ENCODE peak calls at places on chromosomes 12 and 14, in five cellular contexts. D is AG10803, O is Daoy, Q is kidney tubule cell, F is cerebellum. W is an unnamed sample.
A peak's percentile ranks its signal among the peaks of the same experiment; 100 is the strongest.

GRCh38 chr12:25433581-25434325 is 119.3 kb downstream of the LMNTD1 start:
- DNase-seq in Q (peak; percentile 9), F (no peak), D (no peak), O (peak; percentile 46), W (peak; percentile 80)

GRCh38 chr14:34423445-34423844 is 38.6 kb downstream of the SPTSSA start:
- DNase-seq in D (no peak), O (no peak), Q (no peak), F (no peak), W (no peak)

GRCh38 chr14:104504172-104504735 is 75.3 kb upstream of the C14orf180 start:
- DNase-seq in O (no peak), D (no peak), Q (no peak), F (no peak), W (no peak)

GRCh38 chr12:58530421-58531067 is 389.8 kb downstream of the LRIG3 start:
- DNase-seq in Q (peak; percentile 26), D (peak; percentile 86), F (no peak), O (peak; percentile 25), W (no peak)

GRCh38 chr14:94521375-94522114 is 12.3 kb upstream of the SERPINA12 start:
- DNase-seq in F (no peak), D (no peak), Q (no peak), O (no peak), W (no peak)

GRCh38 chr12:21911832-21912231 is 29.4 kb downstream of the ABCC9 start:
- DNase-seq in D (no peak), F (no peak), Q (no peak), O (no peak), W (no peak)

GRCh38 chr14:95319312-95320075 is at the start of gene CLMN:
- DNase-seq in F (peak; percentile 51), Q (peak; percentile 52), D (peak; percentile 12), O (peak; percentile 62), W (peak; percentile 80)

GRCh38 chr12:47715393-47715876 is 9.6 kb upstream of the RPAP3 start:
- DNase-seq in D (peak; percentile 83), O (peak; percentile 70), Q (peak; percentile 75), F (peak; percentile 83), W (peak; percentile 97)

GRCh38 chr14:61470261-61470953 is 149.0 kb downstream of the PRKCH start:
- DNase-seq in F (no peak), Q (peak; percentile 83), O (peak; percentile 92), D (peak; percentile 96), W (no peak)

GRCh38 chr12:54206807-54207206 is 18.0 kb upstream of the SMUG1 start:
- DNase-seq in O (no peak), Q (no peak), F (no peak), D (peak; percentile 61), W (no peak)

GRCh38 chr12:68451261-68452091 is 119.3 kb upstream of the MDM1 start:
- DNase-seq in F (no peak), O (peak; percentile 55), Q (peak; percentile 31), D (peak; percentile 94), W (no peak)

GRCh38 chr14:68401855-68402254 is 391.0 kb downstream of the ZFP36L1 start:
- DNase-seq in O (no peak), Q (no peak), F (no peak), D (no peak), W (no peak)

GRCh38 chr12:130013771-130014484 is 110.1 kb upstream of the TMEM132D start:
- DNase-seq in O (peak; percentile 90), Q (peak; percentile 57), F (peak; percentile 58), D (peak; percentile 20), W (peak; percentile 88)

GRCh38 chr12:7989827-7990491 is 42.6 kb upstream of the FOXJ2 start:
- DNase-seq in O (no peak), Q (no peak), F (no peak), D (no peak), W (no peak)

GRCh38 chr12:45464699-45465098 is 248.8 kb downstream of the ANO6 start:
- DNase-seq in D (no peak), F (no peak), O (no peak), Q (no peak), W (peak; percentile 19)

GRCh38 chr12:6468283-6468575 is 2.2 kb downstream of the VAMP1 start:
- DNase-seq in F (no peak), Q (no peak), D (no peak), O (no peak), W (no peak)

GRCh38 chr12:99852666-99853065 is 132.1 kb downstream of the ANKS1B start:
- DNase-seq in O (peak; percentile 5), F (no peak), D (no peak), Q (no peak), W (no peak)

GRCh38 chr12:46386360-46386867 is 13.8 kb upstream of the SLC38A2 start:
- DNase-seq in F (no peak), Q (peak; percentile 88), D (peak; percentile 97), O (peak; percentile 83), W (peak; percentile 66)

GRCh38 chr12:116135209-116135930 is 142.1 kb downstream of the MED13L start:
- DNase-seq in F (peak; percentile 30), O (peak; percentile 81), Q (peak; percentile 89), D (peak; percentile 52), W (peak; percentile 84)

GRCh38 chr14:55191881-55192616 is 664 bp upstream of the DLGAP5 start:
- DNase-seq in O (no peak), F (no peak), Q (no peak), D (peak; percentile 5), W (peak; percentile 25)

GRCh38 chr14:20934148-20934762 is 21.0 kb upstream of the RNASE2 start:
- DNase-seq in O (peak; percentile 71), Q (peak; percentile 14), D (peak; percentile 9), F (no peak), W (no peak)

GRCh38 chr14:49114161-49114893 is 471.9 kb downstream of the RPS29 start:
- DNase-seq in Q (no peak), F (no peak), D (no peak), O (no peak), W (no peak)

GRCh38 chr12:2177003-2177402 is 124.2 kb downstream of the CACNA1C start:
- DNase-seq in Q (no peak), D (no peak), F (no peak), O (no peak), W (no peak)

GRCh38 chr14:32073537-32074189 is 3.4 kb upstream of the ARHGAP5 start:
- DNase-seq in F (peak; percentile 34), D (peak; percentile 85), Q (peak; percentile 82), O (peak; percentile 72), W (peak; percentile 84)

GRCh38 chr14:90137807-90138206 is 76.0 kb downstream of the KCNK13 start:
- DNase-seq in Q (no peak), O (peak; percentile 62), F (no peak), D (no peak), W (no peak)

GRCh38 chr12:106342397-106343212 is 14.9 kb upstream of the POLR3B start:
- DNase-seq in D (peak; percentile 86), Q (peak; percentile 60), O (peak; percentile 60), F (no peak), W (no peak)

GRCh38 chr12:24854908-24855307 is 94.0 kb downstream of the BCAT1 start:
- DNase-seq in Q (no peak), D (no peak), F (no peak), O (no peak), W (no peak)

GRCh38 chr14:67186789-67187188 is 2.5 kb upstream of the GARIN2 start:
- DNase-seq in Q (no peak), O (peak; percentile 19), D (no peak), F (no peak), W (no peak)

GRCh38 chr14:23538785-23539184 is 12.8 kb downstream of the ZFHX2 start:
- DNase-seq in Q (no peak), O (peak; percentile 42), F (peak; percentile 74), D (peak; percentile 16), W (no peak)

GRCh38 chr12:22287056-22287455 is 47.5 kb downstream of the ST8SIA1 start:
- DNase-seq in D (peak; percentile 10), F (no peak), O (no peak), Q (peak; percentile 26), W (no peak)

GRCh38 chr14:54746019-54746418 is 156.6 kb downstream of the GCH1 start:
- DNase-seq in F (no peak), Q (no peak), D (no peak), O (no peak), W (no peak)

W was measured in DMS53.